ENCODE peak calls at places on chromosomes 13 and 19, in seven cellular contexts. C, I, V, L, P, S and Y are unnamed samples.

GRCh38 chr13:89279374-89279773 is 1608.2 kb downstream of the SLITRK5 start:
- DNase-seq in L (no peak), V (no peak), S (peak; percentile 11), P (no peak), C (no peak), I (no peak), Y (no peak)

GRCh38 chr13:50589139-50589538 is 254.4 kb downstream of the DLEU7 start:
- DNase-seq in P (no peak), C (no peak), I (peak; percentile 98), S (peak; percentile 61), L (no peak), V (no peak), Y (no peak)

GRCh38 chr19:28641395-28641794 is 571.6 kb downstream of the UQCRFS1 start:
- DNase-seq in I (no peak), C (no peak), L (no peak), P (no peak), V (no peak), S (no peak), Y (no peak)

GRCh38 chr13:75101997-75102720 is 379.8 kb downstream of the TBC1D4 start:
- DNase-seq in I (peak; percentile 61), S (peak; percentile 41), P (no peak), C (no peak), V (no peak), L (no peak), Y (no peak)

GRCh38 chr13:73096173-73097117 is 37.6 kb downstream of the KLF5 start:
- DNase-seq in C (no peak), I (peak; percentile 55), V (no peak), S (peak; percentile 90), P (no peak), L (no peak), Y (no peak)

GRCh38 chr13:112466132-112467025 is 90.2 kb downstream of the SPACA7 start:
- DNase-seq in L (no peak), C (no peak), P (no peak), V (no peak), I (no peak), S (no peak), Y (no peak)

GRCh38 chr13:41643502-41643901 is 186.2 kb downstream of the RGCC start:
- DNase-seq in L (no peak), C (no peak), V (no peak), I (no peak), P (no peak), S (no peak), Y (no peak)

GRCh38 chr19:6279931-6280591 is at the start of gene MLLT1:
- DNase-seq in L (peak; percentile 99), C (peak; percentile 94), S (peak; percentile 98), V (peak; percentile 99), P (peak; percentile 93), I (peak; percentile 92), Y (peak; percentile 98)

GRCh38 chr13:77521595-77522367 is 13.7 kb upstream of the SCEL start:
- DNase-seq in C (peak; percentile 14), S (peak; percentile 92), I (peak; percentile 69), L (no peak), V (no peak), P (no peak), Y (no peak)

GRCh38 chr13:40814803-40815202 is 25.4 kb downstream of the SLC25A15 start:
- DNase-seq in P (no peak), I (no peak), V (no peak), S (no peak), C (no peak), L (no peak), Y (no peak)

GRCh38 chr19:35446194-35446593 is 1.9 kb upstream of the FFAR2 start:
- DNase-seq in V (no peak), C (no peak), I (no peak), P (peak; percentile 55), S (no peak), L (no peak), Y (no peak)

GRCh38 chr13:104106705-104107393 is 1040.6 kb upstream of the SLC10A2 start:
- DNase-seq in C (no peak), I (peak; percentile 70), P (no peak), V (no peak), L (no peak), S (peak; percentile 57), Y (no peak)

GRCh38 chr19:3916033-3916432 is 16.8 kb upstream of the NMRK2 start:
- DNase-seq in L (no peak), I (no peak), V (no peak), P (no peak), C (no peak), S (no peak), Y (no peak)

GRCh38 chr13:99322297-99323103 is 15.3 kb upstream of the GPR183 start:
- DNase-seq in L (no peak), S (peak; percentile 59), C (no peak), V (no peak), P (peak; percentile 42), I (peak; percentile 92), Y (no peak)

GRCh38 chr13:51380269-51380668 is 40.8 kb downstream of the SERPINE3 start:
- DNase-seq in V (no peak), I (peak; percentile 37), S (peak; percentile 34), C (no peak), P (no peak), L (no peak), Y (no peak)

GRCh38 chr19:6060600-6061391 is 49.5 kb downstream of the RFX2 start:
- DNase-seq in S (peak; percentile 59), C (no peak), V (no peak), P (peak; percentile 51), L (peak; percentile 6), I (peak; percentile 87), Y (no peak)

GRCh38 chr19:44430956-44431355 is 17.3 kb downstream of the ZNF229 start:
- DNase-seq in L (no peak), C (no peak), I (no peak), V (no peak), P (no peak), S (peak; percentile 57), Y (no peak)

GRCh38 chr19:23986623-23987022 is 71.9 kb downstream of the ZNF726 start:
- DNase-seq in C (no peak), L (no peak), P (no peak), I (no peak), V (no peak), S (no peak), Y (no peak)

GRCh38 chr13:60765700-60766411 is 368.8 kb downstream of the TDRD3 start:
- DNase-seq in S (peak; percentile 62), C (no peak), V (no peak), I (peak; percentile 83), L (no peak), P (no peak), Y (no peak)

GRCh38 chr19:54231077-54231931 is 8.5 kb upstream of the LILRB3 start:
- DNase-seq in C (peak; percentile 57), V (peak; percentile 91), P (peak; percentile 79), L (peak; percentile 85), I (peak; percentile 31), S (peak; percentile 93), Y (peak; percentile 96)

GRCh38 chr13:33722216-33722900 is 95.6 kb upstream of the RFC3 start:
- DNase-seq in P (no peak), S (no peak), L (no peak), C (no peak), I (no peak), V (no peak), Y (no peak)

GRCh38 chr19:18603255-18603957 is 3.2 kb downstream of the CRLF1 start:
- DNase-seq in V (no peak), L (no peak), S (peak; percentile 15), C (no peak), I (no peak), P (no peak), Y (no peak)
- H3K4me3 ChIP-seq in V (no peak overlapping the region), L (peak overlapping the region; percentile 7), S (no peak overlapping the region), C (no peak overlapping the region), I (no peak overlapping the region), P (no peak overlapping the region), Y (no peak overlapping the region)

DNA sequence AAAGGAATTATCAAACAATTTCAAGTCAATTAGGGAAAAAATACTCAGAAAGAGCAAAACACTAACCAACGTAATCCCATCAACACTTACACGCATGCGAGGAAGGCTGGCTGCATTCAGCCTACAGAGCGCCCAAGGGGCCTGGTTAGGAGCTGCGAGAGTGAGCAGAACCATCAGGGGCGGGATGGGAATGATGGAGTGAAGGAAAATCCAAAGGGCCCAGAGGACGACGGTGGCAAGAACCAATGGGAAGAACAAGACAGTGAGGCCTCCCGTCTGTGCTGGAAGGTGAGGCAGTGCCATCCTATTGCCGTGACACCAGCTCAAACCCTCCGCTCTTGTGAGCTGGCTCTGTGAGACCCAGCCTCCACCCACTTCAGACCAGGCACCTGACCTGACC is 253.0 kb downstream of the IRS2 start:
- DNase-seq in S (no peak), L (no peak), P (no peak), V (no peak), I (no peak), C (no peak), Y (no peak)
- H3K4me1 ChIP-seq in S (no peaks in the 10 kb centered on the region), L (no peaks in the 10 kb centered on the region), P (no peaks in the 10 kb centered on the region), V (no peaks in the 10 kb centered on the region), I (no peaks in the 10 kb centered on the region), C (no peaks in the 10 kb centered on the region), Y (no peaks in the 10 kb centered on the region)

GRCh38 chr19:50377517-50377916 is 1.3 kb downstream of the NR1H2 start:
- DNase-seq in P (no peak), V (no peak), I (no peak), C (no peak), L (no peak), S (no peak), Y (no peak)
- H3K4me3 ChIP-seq in P (no peak overlapping the region), V (no peak overlapping the region), I (no peak overlapping the region), C (no peak overlapping the region), L (no peak overlapping the region), S (no peak overlapping the region), Y (no peak overlapping the region)

GRCh38 chr13:48571121-48571901 is 38.4 kb upstream of the RCBTB2 start:
- DNase-seq in C (no peak), V (no peak), S (no peak), L (no peak), P (no peak), I (peak; percentile 74), Y (no peak)

GRCh38 chr13:48575014-48575413 is 42.1 kb upstream of the RCBTB2 start:
- DNase-seq in P (no peak), S (no peak), L (no peak), I (no peak), V (no peak), C (no peak), Y (no peak)

GRCh38 chr13:48576448-48576993 is 43.6 kb upstream of the RCBTB2 start:
- DNase-seq in C (no peak), V (no peak), S (no peak), P (no peak), L (no peak), I (no peak), Y (no peak)

GRCh38 chr13:48573213-48573612 is 40.3 kb upstream of the RCBTB2 start:
- DNase-seq in S (no peak), V (no peak), P (no peak), L (no peak), I (no peak), C (no peak), Y (no peak)

DNA sequence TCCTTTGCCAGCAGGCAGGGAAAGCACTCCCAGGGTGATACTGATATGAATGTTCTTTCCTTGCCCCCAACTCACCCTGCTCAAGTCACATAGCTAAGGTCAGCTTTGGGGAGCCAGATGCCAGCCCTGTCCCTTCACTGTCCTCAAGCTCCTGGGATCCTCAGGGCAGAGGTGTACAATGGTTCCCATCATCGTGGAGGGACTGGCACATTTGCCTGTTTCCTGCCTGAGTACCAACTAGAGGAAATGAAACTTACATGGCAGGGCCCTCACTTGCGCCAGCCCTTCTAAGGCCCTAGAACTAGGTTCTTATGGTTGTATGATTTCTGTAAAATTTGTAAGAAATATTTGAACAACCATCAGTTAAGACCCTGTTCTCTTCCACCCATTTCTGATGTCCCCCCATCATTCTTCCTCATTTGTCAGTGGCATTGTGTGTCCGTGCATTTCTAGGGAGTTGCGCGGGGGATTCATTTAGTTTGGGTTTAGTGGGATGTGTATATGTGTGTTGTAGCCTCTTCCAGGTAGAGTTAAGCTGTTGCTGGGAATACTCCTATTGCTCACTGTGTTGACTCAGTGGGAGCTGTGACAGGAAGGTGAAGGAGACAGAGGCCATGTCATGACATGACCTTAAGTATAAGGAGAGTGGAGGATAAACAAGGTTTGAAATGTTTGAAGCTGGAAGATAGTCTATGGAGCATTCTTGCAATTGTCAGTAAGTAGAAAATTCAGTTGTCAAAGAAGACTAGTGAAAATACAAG is 41.3 kb upstream of the RCBTB2 start:
- DNase-seq in C (no peak), I (no peak), L (no peak), S (no peak), P (no peak), V (no peak), Y (no peak)
- H3K4me1 ChIP-seq in C (no peaks in the 10 kb centered on the region), I (peaks cover 7% of the 10 kb centered on the region), L (peaks cover 3% of the 10 kb centered on the region), S (no peaks in the 10 kb centered on the region), P (peaks cover 10% of the 10 kb centered on the region), V (peaks cover 4% of the 10 kb centered on the region), Y (no peaks in the 10 kb centered on the region)